ENCODE peak calls at places on chromosomes 6 and 20, in nine cellular contexts. One of them, this sample, is unnamed.

GRCh38 chr6:124008689-124009371 is 205.2 kb downstream of the NKAIN2 start:
- DNase-seq in Peyer's patch: no peak
- DNase-seq in psoas muscle: no peak
- DNase-seq in fibroblast of villous mesenchyme: no peak
- DNase-seq in MCF 10A: no peak
- DNase-seq in esophagus squamous epithelium: no peak
- DNase-seq in B cell: no peak
- DNase-seq in AG04449: no peak
- DNase-seq in left ventricle myocardium inferior: no peak
- DNase-seq in this sample: no peak

GRCh38 chr6:25927721-25928359 is 2.7 kb downstream of the SLC17A2 start:
- DNase-seq in Peyer's patch: no peak
- DNase-seq in psoas muscle: no peak
- DNase-seq in fibroblast of villous mesenchyme: peak; percentile 51
- DNase-seq in MCF 10A: no peak
- DNase-seq in esophagus squamous epithelium: no peak
- DNase-seq in B cell: no peak
- DNase-seq in AG04449: no peak
- DNase-seq in left ventricle myocardium inferior: no peak
- DNase-seq in this sample: no peak

GRCh38 chr6:36139431-36139830 is 9.1 kb downstream of the MAPK13 start:
- DNase-seq in Peyer's patch: no peak
- DNase-seq in psoas muscle: no peak
- DNase-seq in fibroblast of villous mesenchyme: no peak
- DNase-seq in MCF 10A: no peak
- DNase-seq in esophagus squamous epithelium: no peak
- DNase-seq in B cell: no peak
- DNase-seq in AG04449: no peak
- DNase-seq in left ventricle myocardium inferior: no peak
- DNase-seq in this sample: no peak

GRCh38 chr6:41785689-41786450 is 1.6 kb upstream of the TOMM6 start:
- DNase-seq in Peyer's patch: no peak
- DNase-seq in psoas muscle: peak; percentile 60
- DNase-seq in fibroblast of villous mesenchyme: peak; percentile 17
- DNase-seq in MCF 10A: no peak
- DNase-seq in esophagus squamous epithelium: no peak
- DNase-seq in B cell: no peak
- DNase-seq in AG04449: no peak
- DNase-seq in left ventricle myocardium inferior: peak; percentile 35
- DNase-seq in this sample: no peak

GRCh38 chr20:52175840-52176239 is 15.7 kb downstream of the ZFP64 start:
- DNase-seq in Peyer's patch: no peak
- DNase-seq in psoas muscle: no peak
- DNase-seq in fibroblast of villous mesenchyme: no peak
- DNase-seq in MCF 10A: no peak
- DNase-seq in esophagus squamous epithelium: no peak
- DNase-seq in B cell: no peak
- DNase-seq in AG04449: no peak
- DNase-seq in left ventricle myocardium inferior: no peak
- DNase-seq in this sample: no peak

GRCh38 chr20:58471835-58472164 is 43.4 kb downstream of the APCDD1L start:
- DNase-seq in Peyer's patch: no peak
- DNase-seq in psoas muscle: no peak
- DNase-seq in fibroblast of villous mesenchyme: no peak
- DNase-seq in MCF 10A: no peak
- DNase-seq in esophagus squamous epithelium: no peak
- DNase-seq in B cell: no peak
- DNase-seq in AG04449: no peak
- DNase-seq in left ventricle myocardium inferior: no peak
- DNase-seq in this sample: no peak

GRCh38 chr6:128209771-128210170 is 308.9 kb upstream of the THEMIS start:
- DNase-seq in Peyer's patch: no peak
- DNase-seq in psoas muscle: no peak
- DNase-seq in fibroblast of villous mesenchyme: peak; percentile 37
- DNase-seq in MCF 10A: peak; percentile 48
- DNase-seq in esophagus squamous epithelium: no peak
- DNase-seq in B cell: no peak
- DNase-seq in AG04449: peak; percentile 58
- DNase-seq in left ventricle myocardium inferior: no peak
- DNase-seq in this sample: no peak

GRCh38 chr6:150932976-150933375 is 67.5 kb downstream of the MTHFD1L start:
- DNase-seq in Peyer's patch: no peak
- DNase-seq in psoas muscle: no peak
- DNase-seq in fibroblast of villous mesenchyme: peak; percentile 57
- DNase-seq in MCF 10A: no peak
- DNase-seq in esophagus squamous epithelium: no peak
- DNase-seq in B cell: no peak
- DNase-seq in AG04449: no peak
- DNase-seq in left ventricle myocardium inferior: no peak
- DNase-seq in this sample: no peak

GRCh38 chr6:5202206-5202605 is 58.5 kb downstream of the LYRM4 start:
- DNase-seq in Peyer's patch: no peak
- DNase-seq in psoas muscle: no peak
- DNase-seq in fibroblast of villous mesenchyme: no peak
- DNase-seq in MCF 10A: no peak
- DNase-seq in esophagus squamous epithelium: no peak
- DNase-seq in B cell: no peak
- DNase-seq in AG04449: no peak
- DNase-seq in left ventricle myocardium inferior: no peak
- DNase-seq in this sample: no peak

GRCh38 chr20:15930324-15931305 is 642.6 kb downstream of the KIF16B start:
- DNase-seq in Peyer's patch: no peak
- DNase-seq in psoas muscle: no peak
- DNase-seq in fibroblast of villous mesenchyme: peak; percentile 32
- DNase-seq in MCF 10A: peak; percentile 90
- DNase-seq in esophagus squamous epithelium: no peak
- DNase-seq in B cell: no peak
- DNase-seq in AG04449: no peak
- DNase-seq in left ventricle myocardium inferior: no peak
- DNase-seq in this sample: no peak

GRCh38 chr6:104940881-104941693 is 15.8 kb upstream of the LIN28B start:
- DNase-seq in Peyer's patch: no peak
- DNase-seq in psoas muscle: peak; percentile 63
- DNase-seq in fibroblast of villous mesenchyme: peak; percentile 59
- DNase-seq in MCF 10A: no peak
- DNase-seq in esophagus squamous epithelium: no peak
- DNase-seq in B cell: no peak
- DNase-seq in AG04449: no peak
- DNase-seq in left ventricle myocardium inferior: no peak
- DNase-seq in this sample: peak; percentile 82

GRCh38 chr20:17377222-17377621 is 150.4 kb downstream of the PCSK2 start:
- DNase-seq in Peyer's patch: no peak
- DNase-seq in psoas muscle: no peak
- DNase-seq in fibroblast of villous mesenchyme: no peak
- DNase-seq in MCF 10A: no peak
- DNase-seq in esophagus squamous epithelium: no peak
- DNase-seq in B cell: no peak
- DNase-seq in AG04449: no peak
- DNase-seq in left ventricle myocardium inferior: no peak
- DNase-seq in this sample: no peak

DNA sequence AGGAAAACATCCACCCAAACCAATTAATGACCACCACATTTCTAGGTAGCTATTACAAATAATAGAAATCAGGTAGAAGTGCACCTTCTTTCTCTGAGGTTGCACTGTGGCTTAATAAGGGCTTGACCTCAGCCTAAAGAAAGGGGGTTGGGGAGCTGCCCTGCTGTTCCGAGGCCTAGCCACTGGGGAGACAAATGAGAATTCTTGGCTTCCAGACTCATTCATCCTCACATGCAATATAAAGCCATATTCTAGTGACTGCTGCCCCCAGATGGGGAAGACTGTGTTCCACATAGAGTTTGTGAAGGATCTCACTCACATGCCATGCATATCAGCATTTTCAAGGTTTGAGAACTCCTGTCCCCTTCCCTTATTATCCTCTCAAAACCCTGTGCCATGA is 22.9 kb downstream of the SAYSD1 start:
- DNase-seq in Peyer's patch: no peak
- DNase-seq in psoas muscle: no peak
- DNase-seq in fibroblast of villous mesenchyme: no peak
- DNase-seq in MCF 10A: peak; percentile 7
- DNase-seq in esophagus squamous epithelium: no peak
- DNase-seq in B cell: no peak
- DNase-seq in AG04449: no peak
- DNase-seq in left ventricle myocardium inferior: no peak
- DNase-seq in this sample: no peak
- TF ChIP-seq CTCF in Peyer's patch: no peak
- TF ChIP-seq CTCF in psoas muscle: no peak
- TF ChIP-seq CTCF in fibroblast of villous mesenchyme: no peak
- TF ChIP-seq CTCF in MCF 10A: peak; percentile 12
- TF ChIP-seq CTCF in esophagus squamous epithelium: no peak
- TF ChIP-seq CTCF in B cell: no peak
- TF ChIP-seq CTCF in AG04449: no peak
- TF ChIP-seq CTCF in left ventricle myocardium inferior: peak; percentile 54
- TF ChIP-seq CTCF in this sample: no peak

DNA sequence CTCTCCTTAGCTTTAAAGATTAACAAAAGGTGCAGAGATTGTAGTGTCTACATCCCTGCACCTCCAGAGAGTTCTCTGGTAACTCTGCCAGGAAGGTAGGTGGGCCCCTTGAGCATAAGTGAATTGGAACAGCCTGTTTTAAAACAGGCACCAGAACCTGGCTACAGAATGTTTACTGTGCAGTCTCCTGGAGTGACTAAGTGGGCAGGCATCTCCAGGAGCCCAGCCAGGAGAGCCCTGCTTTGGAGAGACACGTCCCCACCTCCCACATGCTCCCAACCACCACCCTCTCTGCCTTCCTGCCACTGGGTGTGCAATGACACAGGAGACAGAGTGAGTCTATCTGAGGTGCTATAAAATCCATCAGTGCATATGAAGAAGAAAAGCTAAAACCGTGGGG is 110.3 kb upstream of the EYA4 start:
- DNase-seq in Peyer's patch: no peak
- DNase-seq in psoas muscle: peak; percentile 89
- DNase-seq in fibroblast of villous mesenchyme: no peak
- DNase-seq in MCF 10A: peak; percentile 55
- DNase-seq in esophagus squamous epithelium: no peak
- DNase-seq in B cell: no peak
- DNase-seq in AG04449: no peak
- DNase-seq in left ventricle myocardium inferior: peak; percentile 80
- DNase-seq in this sample: no peak
- TF ChIP-seq CTCF in Peyer's patch: no peak
- TF ChIP-seq CTCF in psoas muscle: peak; percentile 23
- TF ChIP-seq CTCF in fibroblast of villous mesenchyme: no peak
- TF ChIP-seq CTCF in MCF 10A: no peak
- TF ChIP-seq CTCF in esophagus squamous epithelium: no peak
- TF ChIP-seq CTCF in B cell: no peak
- TF ChIP-seq CTCF in AG04449: no peak
- TF ChIP-seq CTCF in left ventricle myocardium inferior: peak; percentile 44
- TF ChIP-seq CTCF in this sample: no peak

GRCh38 chr6:149648148-149649145 is at the start of gene KATNA1:
- DNase-seq in Peyer's patch: peak; percentile 95
- DNase-seq in psoas muscle: peak; percentile 94
- DNase-seq in fibroblast of villous mesenchyme: peak; percentile 72
- DNase-seq in MCF 10A: peak; percentile 93
- DNase-seq in esophagus squamous epithelium: peak; percentile 34
- DNase-seq in B cell: peak; percentile 85
- DNase-seq in AG04449: no peak
- DNase-seq in left ventricle myocardium inferior: peak; percentile 87
- DNase-seq in this sample: peak; percentile 75
- TF ChIP-seq CTCF in Peyer's patch: peak; percentile 26
- TF ChIP-seq CTCF in psoas muscle: no peak
- TF ChIP-seq CTCF in fibroblast of villous mesenchyme: no peak
- TF ChIP-seq CTCF in MCF 10A: no peak
- TF ChIP-seq CTCF in esophagus squamous epithelium: no peak
- TF ChIP-seq CTCF in B cell: no peak
- TF ChIP-seq CTCF in AG04449: no peak
- TF ChIP-seq CTCF in left ventricle myocardium inferior: peak; percentile 29
- TF ChIP-seq CTCF in this sample: no peak

GRCh38 chr6:10759312-10759839 is 11.8 kb downstream of the TMEM14B start:
- DNase-seq in Peyer's patch: no peak
- DNase-seq in psoas muscle: no peak
- DNase-seq in fibroblast of villous mesenchyme: peak; percentile 84
- DNase-seq in MCF 10A: peak; percentile 92
- DNase-seq in esophagus squamous epithelium: no peak
- DNase-seq in B cell: no peak
- DNase-seq in AG04449: peak; percentile 84
- DNase-seq in left ventricle myocardium inferior: no peak
- DNase-seq in this sample: no peak
- TF ChIP-seq CTCF in Peyer's patch: peak; percentile 48
- TF ChIP-seq CTCF in psoas muscle: peak; percentile 27
- TF ChIP-seq CTCF in fibroblast of villous mesenchyme: peak; percentile 69
- TF ChIP-seq CTCF in MCF 10A: peak; percentile 51
- TF ChIP-seq CTCF in esophagus squamous epithelium: peak; percentile 61
- TF ChIP-seq CTCF in B cell: peak; percentile 63
- TF ChIP-seq CTCF in AG04449: peak; percentile 52
- TF ChIP-seq CTCF in left ventricle myocardium inferior: peak; percentile 56
- TF ChIP-seq CTCF in this sample: peak; percentile 73

DNA sequence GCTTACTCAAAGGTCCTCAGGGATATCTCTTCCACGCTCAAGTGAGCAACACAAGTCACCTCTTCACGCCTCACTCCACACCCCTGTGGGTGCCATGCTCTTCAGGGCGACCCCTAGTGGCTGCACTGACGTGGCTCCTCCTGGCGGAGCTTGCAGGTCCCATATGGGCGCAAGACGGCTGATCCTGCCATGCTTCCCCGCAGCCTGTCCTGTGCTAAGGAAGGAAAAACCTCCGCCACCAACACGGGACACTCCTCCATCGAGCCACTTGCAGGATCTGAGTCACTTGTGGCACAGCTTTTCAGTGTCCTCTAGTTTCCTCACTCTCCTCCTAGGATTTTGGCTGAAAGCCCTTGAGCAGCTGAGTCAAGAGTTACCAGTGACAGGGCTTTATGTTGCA is 90.7 kb downstream of the KHDC1L start:
- DNase-seq in Peyer's patch: peak; percentile 50
- DNase-seq in psoas muscle: peak; percentile 75
- DNase-seq in fibroblast of villous mesenchyme: peak; percentile 22
- DNase-seq in MCF 10A: peak; percentile 18
- DNase-seq in esophagus squamous epithelium: no peak
- DNase-seq in B cell: no peak
- DNase-seq in AG04449: no peak
- DNase-seq in left ventricle myocardium inferior: no peak
- DNase-seq in this sample: peak; percentile 45
- TF ChIP-seq CTCF in Peyer's patch: no peak
- TF ChIP-seq CTCF in psoas muscle: peak; percentile 24
- TF ChIP-seq CTCF in fibroblast of villous mesenchyme: peak; percentile 48
- TF ChIP-seq CTCF in MCF 10A: peak; percentile 24
- TF ChIP-seq CTCF in esophagus squamous epithelium: no peak
- TF ChIP-seq CTCF in B cell: peak; percentile 28
- TF ChIP-seq CTCF in AG04449: no peak
- TF ChIP-seq CTCF in left ventricle myocardium inferior: no peak
- TF ChIP-seq CTCF in this sample: peak; percentile 59

DNA sequence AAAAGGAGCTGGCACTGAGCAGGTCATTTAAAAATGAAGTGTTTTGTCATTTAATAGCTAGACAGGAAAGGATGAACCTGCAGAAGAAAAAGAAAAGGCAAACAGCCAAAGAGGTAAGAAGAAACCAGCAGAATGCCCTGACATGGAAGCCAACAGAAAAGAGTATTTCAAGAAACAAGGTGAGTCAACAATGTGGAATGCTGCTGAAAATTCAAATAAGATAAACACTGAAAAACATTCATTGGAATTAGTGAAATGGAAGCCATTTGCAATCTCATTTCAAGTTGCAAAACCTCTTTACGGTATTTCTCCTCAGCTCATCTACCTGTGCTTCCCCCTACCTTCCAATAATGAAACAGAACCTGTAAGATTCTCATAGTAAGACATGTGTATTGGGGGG is 59.6 kb downstream of the RWDD2A start:
- DNase-seq in Peyer's patch: no peak
- DNase-seq in psoas muscle: no peak
- DNase-seq in fibroblast of villous mesenchyme: peak; percentile 60
- DNase-seq in MCF 10A: peak; percentile 53
- DNase-seq in esophagus squamous epithelium: no peak
- DNase-seq in B cell: no peak
- DNase-seq in AG04449: peak; percentile 24
- DNase-seq in left ventricle myocardium inferior: no peak
- DNase-seq in this sample: no peak
- TF ChIP-seq CTCF in Peyer's patch: no peak
- TF ChIP-seq CTCF in psoas muscle: no peak
- TF ChIP-seq CTCF in fibroblast of villous mesenchyme: no peak
- TF ChIP-seq CTCF in MCF 10A: no peak
- TF ChIP-seq CTCF in esophagus squamous epithelium: no peak
- TF ChIP-seq CTCF in B cell: no peak
- TF ChIP-seq CTCF in AG04449: no peak
- TF ChIP-seq CTCF in left ventricle myocardium inferior: no peak
- TF ChIP-seq CTCF in this sample: no peak